ENCODE peak calls at places on chromosomes 4 and X, in five cellular contexts. One of them, this sample, is unnamed.

GRCh38 chrX:103101280-103102042 is 8.5 kb upstream of the NXF3 start:
- DNase-seq in fibroblast of villous mesenchyme: no peak
- DNase-seq in GM06990: no peak
- DNase-seq in GM20000: no peak
- DNase-seq in spleen: no peak
- DNase-seq in this sample: no peak

GRCh38 chr4:2448589-2448988 is 20.3 kb upstream of the RNF4 start:
- DNase-seq in spleen: no peak
- DNase-seq in fibroblast of villous mesenchyme: no peak
- DNase-seq in GM20000: no peak
- DNase-seq in GM06990: no peak
- DNase-seq in this sample: peak

GRCh38 chr4:55351824-55352223 is 5.8 kb downstream of the SRD5A3 start:
- DNase-seq in GM20000: no peak
- DNase-seq in spleen: no peak
- DNase-seq in fibroblast of villous mesenchyme: no peak
- DNase-seq in GM06990: no peak
- DNase-seq in this sample: no peak

GRCh38 chr4:176236909-176237308 is 32.1 kb downstream of the ASB5 start:
- DNase-seq in GM06990: no peak
- DNase-seq in fibroblast of villous mesenchyme: no peak
- DNase-seq in GM20000: no peak
- DNase-seq in spleen: no peak
- DNase-seq in this sample: no peak

GRCh38 chr4:11416071-11416766 is 12.5 kb downstream of the HS3ST1 start:
- DNase-seq in GM06990: no peak
- DNase-seq in fibroblast of villous mesenchyme: no peak
- DNase-seq in GM20000: no peak
- DNase-seq in spleen: no peak
- DNase-seq in this sample: no peak

GRCh38 chr4:88734403-88734949 is 36.8 kb upstream of the NAP1L5 start:
- DNase-seq in GM06990: no peak
- DNase-seq in spleen: no peak
- DNase-seq in fibroblast of villous mesenchyme: no peak
- DNase-seq in GM20000: no peak
- DNase-seq in this sample: no peak

GRCh38 chr4:2733001-2733843 is 22.9 kb downstream of the TNIP2 start:
- DNase-seq in fibroblast of villous mesenchyme: no peak
- DNase-seq in GM20000: no peak
- DNase-seq in spleen: peak
- DNase-seq in GM06990: no peak
- DNase-seq in this sample: peak

GRCh38 chr4:122584517-122584916 is 36.3 kb downstream of the IL21 start:
- DNase-seq in spleen: no peak
- DNase-seq in fibroblast of villous mesenchyme: peak
- DNase-seq in GM20000: peak
- DNase-seq in GM06990: no peak
- DNase-seq in this sample: no peak

GRCh38 chrX:125308653-125309052 is 11.0 kb upstream of the TEX13C start:
- DNase-seq in GM06990: no peak
- DNase-seq in GM20000: no peak
- DNase-seq in spleen: no peak
- DNase-seq in fibroblast of villous mesenchyme: no peak
- DNase-seq in this sample: no peak

GRCh38 chrX:45385767-45386166 is 185.1 kb upstream of the DIPK2B start:
- DNase-seq in spleen: no peak
- DNase-seq in GM20000: no peak
- DNase-seq in GM06990: no peak
- DNase-seq in fibroblast of villous mesenchyme: peak
- DNase-seq in this sample: no peak

GRCh38 chr4:75844151-75844662 is 58.0 kb downstream of the PPEF2 start:
- DNase-seq in GM20000: no peak
- DNase-seq in spleen: no peak
- DNase-seq in GM06990: no peak
- DNase-seq in fibroblast of villous mesenchyme: peak
- DNase-seq in this sample: no peak

GRCh38 chrX:314781-315595 is 3.6 kb downstream of the GTPBP6 start:
- DNase-seq in spleen: peak
- DNase-seq in GM20000: no peak
- DNase-seq in GM06990: no peak
- DNase-seq in fibroblast of villous mesenchyme: no peak
- DNase-seq in this sample: peak

GRCh38 chr4:78960926-78961325 is 21.7 kb upstream of the PAQR3 start:
- DNase-seq in fibroblast of villous mesenchyme: no peak
- DNase-seq in GM20000: no peak
- DNase-seq in spleen: no peak
- DNase-seq in GM06990: no peak
- DNase-seq in this sample: no peak

GRCh38 chr4:61922766-61923165 is 722.6 kb downstream of the ADGRL3 start:
- DNase-seq in spleen: no peak
- DNase-seq in fibroblast of villous mesenchyme: no peak
- DNase-seq in GM06990: no peak
- DNase-seq in GM20000: no peak
- DNase-seq in this sample: no peak

GRCh38 chr4:61918507-61919462 is 718.7 kb downstream of the ADGRL3 start:
- DNase-seq in GM20000: no peak
- DNase-seq in fibroblast of villous mesenchyme: no peak
- DNase-seq in spleen: no peak
- DNase-seq in GM06990: no peak
- DNase-seq in this sample: no peak

GRCh38 chr4:61923179-61923578 is 723.1 kb downstream of the ADGRL3 start:
- DNase-seq in spleen: no peak
- DNase-seq in GM20000: no peak
- DNase-seq in fibroblast of villous mesenchyme: no peak
- DNase-seq in GM06990: no peak
- DNase-seq in this sample: no peak

GRCh38 chr4:61924131-61924530 is 724.0 kb downstream of the ADGRL3 start:
- DNase-seq in GM20000: no peak
- DNase-seq in fibroblast of villous mesenchyme: no peak
- DNase-seq in spleen: no peak
- DNase-seq in GM06990: no peak
- DNase-seq in this sample: no peak

GRCh38 chr4:61921890-61922289 is 721.8 kb downstream of the ADGRL3 start:
- DNase-seq in GM20000: no peak
- DNase-seq in spleen: no peak
- DNase-seq in GM06990: no peak
- DNase-seq in fibroblast of villous mesenchyme: no peak
- DNase-seq in this sample: no peak
- TF ChIP-seq CTCF in GM20000: no peak
- TF ChIP-seq CTCF in spleen: no peak
- TF ChIP-seq CTCF in GM06990: no peak
- TF ChIP-seq CTCF in fibroblast of villous mesenchyme: no peak
- TF ChIP-seq CTCF in this sample: no peak

GRCh38 chr4:148852092-148852699 is 410.0 kb upstream of the NR3C2 start:
- DNase-seq in GM06990: no peak
- DNase-seq in fibroblast of villous mesenchyme: no peak
- DNase-seq in GM20000: no peak
- DNase-seq in spleen: no peak
- DNase-seq in this sample: no peak
- TF ChIP-seq CTCF in GM06990: no peak
- TF ChIP-seq CTCF in fibroblast of villous mesenchyme: no peak
- TF ChIP-seq CTCF in GM20000: no peak
- TF ChIP-seq CTCF in spleen: no peak
- TF ChIP-seq CTCF in this sample: no peak

DNA sequence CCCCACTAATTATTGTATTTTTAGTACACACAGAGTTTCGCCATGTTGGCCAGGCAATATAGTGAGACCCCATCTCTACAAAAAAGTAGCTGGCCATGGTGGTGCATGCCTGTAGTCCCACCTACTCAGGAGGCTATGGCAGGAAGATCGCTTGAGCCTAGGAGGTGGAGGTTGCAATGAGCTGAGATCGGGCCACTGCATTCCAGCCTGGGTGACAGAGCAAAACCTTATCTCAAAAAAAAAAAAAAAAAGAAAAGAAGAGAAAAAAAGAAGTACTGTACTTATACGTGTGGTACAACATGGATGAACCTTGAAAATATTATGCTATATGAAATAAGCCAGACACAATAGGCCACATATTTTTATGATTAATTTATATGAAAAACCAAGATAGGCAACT is 9.9 kb upstream of the WDR45 start:
- DNase-seq in fibroblast of villous mesenchyme: no peak
- DNase-seq in spleen: no peak
- DNase-seq in GM06990: no peak
- DNase-seq in GM20000: no peak
- DNase-seq in this sample: no peak
- TF ChIP-seq CTCF in fibroblast of villous mesenchyme: no peak
- TF ChIP-seq CTCF in spleen: no peak
- TF ChIP-seq CTCF in GM06990: no peak
- TF ChIP-seq CTCF in GM20000: no peak
- TF ChIP-seq CTCF in this sample: no peak

DNA sequence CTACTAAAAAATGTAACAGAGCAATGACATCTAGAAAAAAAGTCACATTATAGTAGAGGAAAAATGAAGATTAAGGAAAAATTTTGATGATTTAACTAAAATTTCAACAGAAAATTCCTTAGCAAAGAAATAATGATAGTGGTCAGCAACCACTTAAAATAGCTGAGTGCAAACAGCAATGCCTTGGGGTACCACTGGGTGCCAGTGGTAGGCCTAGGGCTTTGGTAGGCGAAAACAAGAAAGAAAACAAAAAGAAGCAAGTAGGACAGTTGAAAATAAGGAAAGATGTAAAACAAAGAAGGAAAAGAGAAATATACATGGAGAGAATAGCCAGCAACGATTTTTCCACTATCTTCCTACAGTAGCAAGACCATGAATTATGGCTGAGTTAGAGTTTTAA is 313.5 kb upstream of the IRS4 start:
- DNase-seq in spleen: no peak
- DNase-seq in GM20000: no peak
- DNase-seq in GM06990: no peak
- DNase-seq in fibroblast of villous mesenchyme: no peak
- DNase-seq in this sample: no peak
- TF ChIP-seq CTCF in spleen: no peak
- TF ChIP-seq CTCF in GM20000: no peak
- TF ChIP-seq CTCF in GM06990: peak
- TF ChIP-seq CTCF in fibroblast of villous mesenchyme: no peak
- TF ChIP-seq CTCF in this sample: peak

DNA sequence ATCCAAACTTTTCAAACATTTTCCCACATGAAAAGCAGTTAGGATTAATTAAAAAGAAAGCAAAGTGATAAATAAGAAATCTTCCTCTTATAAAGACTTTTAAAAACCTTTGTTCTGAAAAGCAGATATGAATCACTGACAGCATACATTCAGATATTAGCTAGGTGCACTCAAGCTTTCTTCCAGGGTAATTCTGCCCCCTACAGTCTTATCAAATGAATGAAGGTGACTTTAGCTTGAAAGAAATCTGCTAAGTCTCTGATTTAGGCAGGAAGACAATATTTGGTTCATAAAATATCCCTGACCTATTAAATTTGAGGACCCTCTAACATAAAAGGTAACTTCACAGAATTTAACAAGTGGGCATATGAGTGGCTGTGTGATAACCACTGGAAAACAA is 209.1 kb upstream of the FAM47A start:
- DNase-seq in spleen: no peak
- DNase-seq in fibroblast of villous mesenchyme: no peak
- DNase-seq in GM20000: no peak
- DNase-seq in GM06990: no peak
- DNase-seq in this sample: no peak
- TF ChIP-seq CTCF in spleen: no peak
- TF ChIP-seq CTCF in fibroblast of villous mesenchyme: no peak
- TF ChIP-seq CTCF in GM20000: no peak
- TF ChIP-seq CTCF in GM06990: peak
- TF ChIP-seq CTCF in this sample: peak

GRCh38 chr4:156594619-156595018 is 377.0 kb downstream of the PDGFC start:
- DNase-seq in fibroblast of villous mesenchyme: no peak
- DNase-seq in spleen: peak
- DNase-seq in GM06990: no peak
- DNase-seq in GM20000: no peak
- DNase-seq in this sample: no peak
- TF ChIP-seq CTCF in fibroblast of villous mesenchyme: no peak
- TF ChIP-seq CTCF in spleen: no peak
- TF ChIP-seq CTCF in GM06990: no peak
- TF ChIP-seq CTCF in GM20000: no peak
- TF ChIP-seq CTCF in this sample: no peak

DNA sequence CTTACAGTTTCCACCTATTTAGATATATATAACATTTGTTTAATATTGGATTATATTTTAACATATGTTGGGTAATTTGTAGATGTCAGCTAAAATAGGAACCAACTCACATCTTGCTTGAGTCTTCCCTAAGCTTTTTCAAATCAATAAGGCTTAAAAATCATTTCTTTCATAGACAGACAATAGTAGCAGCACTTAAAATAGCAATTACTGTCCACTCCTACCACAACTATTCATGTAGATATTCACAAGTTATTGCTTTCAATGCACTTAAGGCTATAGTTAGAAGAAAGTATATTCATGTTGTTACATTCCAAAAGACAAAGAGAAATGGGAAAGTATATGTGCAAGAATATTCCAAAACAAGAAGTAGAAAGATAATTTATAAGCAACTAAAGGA is 71.2 kb downstream of the YIPF7 start:
- DNase-seq in fibroblast of villous mesenchyme: no peak
- DNase-seq in spleen: no peak
- DNase-seq in GM20000: no peak
- DNase-seq in GM06990: no peak
- DNase-seq in this sample: no peak
- TF ChIP-seq CTCF in fibroblast of villous mesenchyme: no peak
- TF ChIP-seq CTCF in spleen: no peak
- TF ChIP-seq CTCF in GM20000: no peak
- TF ChIP-seq CTCF in GM06990: no peak
- TF ChIP-seq CTCF in this sample: no peak

GRCh38 chrX:151402719-151403390 is 5.8 kb downstream of the VMA21 start:
- DNase-seq in GM20000: no peak
- DNase-seq in GM06990: no peak
- DNase-seq in spleen: no peak
- DNase-seq in fibroblast of villous mesenchyme: no peak
- DNase-seq in this sample: no peak
- TF ChIP-seq CTCF in GM20000: no peak
- TF ChIP-seq CTCF in GM06990: no peak
- TF ChIP-seq CTCF in spleen: no peak
- TF ChIP-seq CTCF in fibroblast of villous mesenchyme: no peak
- TF ChIP-seq CTCF in this sample: no peak

This sample was measured in chondrocyte.